ENCODE peak calls at places on chromosome 17, in seven cellular contexts. E is globus pallidus; J is T-cell; I is heart left ventricle; T is NCI-H2081 treated with DMSO at 0.1 percent for 48 hours; P is astrocyte of the hippocampus; O is stimulated activated CD4-positive, alpha-beta T cell treated with anti-CD3 and anti-CD28 coated beads, Interleukin-1b, Interleukin-23, amount 100 ng/mL, for 1 hour. M is an unnamed sample.

GRCh38 chr17:79658811-79659207 is 48.0 kb upstream of the RBFOX3 start:
- DNase-seq in J (no peak), T (no peak), O (no peak), P (peak; percentile 6), E (no peak), I (no peak), M (peak; percentile 91)

GRCh38 chr17:9072626-9073339 is 51.5 kb downstream of the NTN1 start:
- DNase-seq in T (no peak), E (no peak), I (peak; percentile 67), P (peak; percentile 55), O (no peak), J (no peak), M (peak; percentile 5)

GRCh38 chr17:54899721-54900456 is 763 bp upstream of the TOM1L1 start:
- DNase-seq in T (peak; percentile 22), I (no peak), P (peak; percentile 24), O (no peak), J (no peak), E (no peak), M (peak; percentile 34)

GRCh38 chr17:4852504-4853075 is 19.4 kb downstream of the MINK1 start:
- DNase-seq in I (no peak), O (no peak), T (no peak), E (no peak), P (peak; percentile 56), J (no peak), M (peak; percentile 50)

GRCh38 chr17:50027639-50028206 is 28.2 kb upstream of the ITGA3 start:
- DNase-seq in E (no peak), P (peak; percentile 97), I (peak; percentile 81), J (no peak), O (no peak), T (no peak), M (no peak)

GRCh38 chr17:35167046-35167445 is 19.4 kb downstream of the UNC45B start:
- DNase-seq in I (no peak), P (no peak), E (no peak), J (no peak), T (no peak), O (no peak), M (no peak)

GRCh38 chr17:41959336-41960095 is 7.1 kb upstream of the CNP start:
- DNase-seq in T (no peak), O (no peak), E (peak; percentile 64), I (no peak), P (peak; percentile 70), J (no peak), M (peak; percentile 41)

GRCh38 chr17:7466644-7467341 is 12.6 kb downstream of the ZBTB4 start:
- DNase-seq in O (no peak), T (no peak), J (no peak), P (peak; percentile 65), E (peak; percentile 33), I (peak; percentile 89), M (peak; percentile 54)

GRCh38 chr17:69733171-69734014 is 318.9 kb downstream of the MAP2K6 start:
- DNase-seq in O (no peak), E (no peak), T (no peak), P (peak; percentile 75), J (no peak), I (peak; percentile 26), M (peak; percentile 84)

GRCh38 chr17:13030459-13031305 is 12.9 kb upstream of the ELAC2 start:
- DNase-seq in T (no peak), E (peak; percentile 25), J (no peak), O (peak; percentile 17), I (no peak), P (peak; percentile 72), M (peak; percentile 87)

GRCh38 chr17:11598274-11599221 is at the start of gene DNAH9:
- DNase-seq in J (no peak), P (peak; percentile 94), T (no peak), E (peak; percentile 84), I (peak; percentile 98), O (no peak), M (peak; percentile 51)

GRCh38 chr17:49680314-49680713 is 2.4 kb upstream of the SPOP start:
- DNase-seq in E (no peak), O (no peak), T (no peak), P (no peak), I (no peak), J (no peak), M (peak; percentile 95)

GRCh38 chr17:62840871-62841270 is 32.8 kb upstream of the MARCHF10 start:
- DNase-seq in I (no peak), J (no peak), P (no peak), E (no peak), T (no peak), O (no peak), M (no peak)

GRCh38 chr17:55177159-55177913 is 87.4 kb upstream of the HLF start:
- DNase-seq in I (no peak), O (no peak), T (no peak), J (no peak), P (no peak), E (no peak), M (peak; percentile 76)

GRCh38 chr17:21292867-21293845 is 8.6 kb downstream of the MAP2K3 start:
- DNase-seq in T (no peak), P (no peak), E (no peak), I (no peak), J (no peak), O (no peak), M (no peak)

GRCh38 chr17:45345246-45345553 is 28.4 kb upstream of the MAP3K14 start:
- DNase-seq in E (no peak), O (no peak), P (no peak), J (no peak), I (no peak), T (no peak), M (no peak)

GRCh38 chr17:47742319-47743181 is 9.5 kb downstream of the TBX21 start:
- DNase-seq in T (no peak), O (no peak), I (no peak), J (no peak), E (no peak), P (peak; percentile 49), M (no peak)

GRCh38 chr17:7825206-7825980 is 8.6 kb upstream of the KDM6B start:
- DNase-seq in T (no peak), I (no peak), E (no peak), P (peak; percentile 55), O (no peak), J (no peak), M (peak; percentile 84)

GRCh38 chr17:57898487-57899311 is 48.9 kb upstream of the MRPS23 start:
- DNase-seq in E (peak; percentile 79), P (peak; percentile 96), J (no peak), O (no peak), I (peak; percentile 91), T (no peak), M (no peak)

GRCh38 chr17:17783825-17784598 is 52.8 kb downstream of the SREBF1 start:
- DNase-seq in I (peak; percentile 66), J (peak; percentile 30), E (peak; percentile 83), O (no peak), P (peak; percentile 89), T (peak; percentile 29), M (peak; percentile 67)

GRCh38 chr17:7020894-7021664 is 1.8 kb upstream of the BCL6B start:
- DNase-seq in J (no peak), O (no peak), E (no peak), P (no peak), I (no peak), T (no peak), M (no peak)

GRCh38 chr17:6067060-6067459 is 3.1 kb upstream of the WSCD1 start:
- DNase-seq in J (no peak), T (no peak), I (no peak), O (no peak), P (no peak), E (no peak), M (no peak)

GRCh38 chr17:40963838-40964237 is 2.9 kb downstream of the KRT39 start:
- DNase-seq in O (no peak), P (no peak), I (no peak), T (no peak), J (no peak), E (no peak), M (no peak)

GRCh38 chr17:49315551-49315951 is 46.5 kb downstream of the ZNF652 start:
- DNase-seq in O (peak; percentile 34), P (peak; percentile 91), J (peak; percentile 69), E (peak; percentile 90), T (peak; percentile 29), I (peak; percentile 69), M (peak; percentile 82)

GRCh38 chr17:75985986-75986385 is 6.9 kb downstream of the TEN1 start:
- DNase-seq in J (no peak), T (no peak), P (no peak), E (no peak), O (no peak), I (no peak), M (no peak)

M was measured in G401.